ENCODE peak calls at places on chromosomes 11 and 22, in four cellular contexts. One of them, this sample, is unnamed.

GRCh38 chr11:7677801-7678201 is 4.5 kb upstream of the CYB5R2 start:
- DNase-seq in HepG2: no peak
- DNase-seq in GM12878: no peak
- DNase-seq in K562: no peak
- DNase-seq in this sample: no peak

GRCh38 chr11:106939157-106939556 is 79.1 kb downstream of the GUCY1A2 start:
- DNase-seq in HepG2: no peak
- DNase-seq in GM12878: no peak
- DNase-seq in K562: no peak
- DNase-seq in this sample: no peak

GRCh38 chr11:15665368-15665871 is 550.7 kb downstream of the INSC start:
- DNase-seq in HepG2: peak
- DNase-seq in GM12878: no peak
- DNase-seq in K562: no peak
- DNase-seq in this sample: no peak

GRCh38 chr22:27391092-27391770 is 410.3 kb downstream of the MN1 start:
- DNase-seq in HepG2: no peak
- DNase-seq in GM12878: no peak
- DNase-seq in K562: no peak
- DNase-seq in this sample: no peak

GRCh38 chr11:128398517-128399152 is 188.7 kb downstream of the ETS1 start:
- DNase-seq in HepG2: no peak
- DNase-seq in GM12878: no peak
- DNase-seq in K562: no peak
- DNase-seq in this sample: no peak

GRCh38 chr11:104997288-104997687 is 25.7 kb downstream of the CASP5 start:
- DNase-seq in HepG2: no peak
- DNase-seq in GM12878: no peak
- DNase-seq in K562: no peak
- DNase-seq in this sample: no peak

GRCh38 chr22:35596821-35597220 is 20.3 kb downstream of the MB start:
- DNase-seq in HepG2: no peak
- DNase-seq in GM12878: no peak
- DNase-seq in K562: no peak
- DNase-seq in this sample: no peak

GRCh38 chr11:492416-493226 is 14.4 kb downstream of the RNH1 start:
- DNase-seq in HepG2: no peak
- DNase-seq in GM12878: no peak
- DNase-seq in K562: no peak
- DNase-seq in this sample: no peak

GRCh38 chr22:30675436-30675835 is 7.8 kb upstream of the DUSP18 start:
- DNase-seq in HepG2: no peak
- DNase-seq in GM12878: no peak
- DNase-seq in K562: peak
- DNase-seq in this sample: no peak

GRCh38 chr11:75792997-75793800 is 21.8 kb upstream of the UVRAG start:
- DNase-seq in HepG2: peak
- DNase-seq in GM12878: no peak
- DNase-seq in K562: no peak
- DNase-seq in this sample: no peak

GRCh38 chr11:108511851-108512474 is 13.8 kb upstream of the POGLUT3 start:
- DNase-seq in HepG2: no peak
- DNase-seq in GM12878: no peak
- DNase-seq in K562: no peak
- DNase-seq in this sample: no peak

GRCh38 chr22:38706101-38706884 is 549 bp downstream of the GTPBP1 start:
- DNase-seq in HepG2: no peak
- DNase-seq in GM12878: no peak
- DNase-seq in K562: peak
- DNase-seq in this sample: peak

GRCh38 chr11:46099973-46100335 is 21.3 kb downstream of the PHF21A start:
- DNase-seq in HepG2: no peak
- DNase-seq in GM12878: no peak
- DNase-seq in K562: no peak
- DNase-seq in this sample: no peak

GRCh38 chr11:119092880-119093665 is 8.4 kb downstream of the HMBS start:
- DNase-seq in HepG2: peak
- DNase-seq in GM12878: no peak
- DNase-seq in K562: peak
- DNase-seq in this sample: no peak

GRCh38 chr11:60939828-60940227 is 12.1 kb downstream of the SLC15A3 start:
- DNase-seq in HepG2: no peak
- DNase-seq in GM12878: no peak
- DNase-seq in K562: no peak
- DNase-seq in this sample: no peak

GRCh38 chr11:34300571-34301295 is 57.1 kb downstream of the ABTB2 start:
- DNase-seq in HepG2: no peak
- DNase-seq in GM12878: no peak
- DNase-seq in K562: no peak
- DNase-seq in this sample: no peak

DNA sequence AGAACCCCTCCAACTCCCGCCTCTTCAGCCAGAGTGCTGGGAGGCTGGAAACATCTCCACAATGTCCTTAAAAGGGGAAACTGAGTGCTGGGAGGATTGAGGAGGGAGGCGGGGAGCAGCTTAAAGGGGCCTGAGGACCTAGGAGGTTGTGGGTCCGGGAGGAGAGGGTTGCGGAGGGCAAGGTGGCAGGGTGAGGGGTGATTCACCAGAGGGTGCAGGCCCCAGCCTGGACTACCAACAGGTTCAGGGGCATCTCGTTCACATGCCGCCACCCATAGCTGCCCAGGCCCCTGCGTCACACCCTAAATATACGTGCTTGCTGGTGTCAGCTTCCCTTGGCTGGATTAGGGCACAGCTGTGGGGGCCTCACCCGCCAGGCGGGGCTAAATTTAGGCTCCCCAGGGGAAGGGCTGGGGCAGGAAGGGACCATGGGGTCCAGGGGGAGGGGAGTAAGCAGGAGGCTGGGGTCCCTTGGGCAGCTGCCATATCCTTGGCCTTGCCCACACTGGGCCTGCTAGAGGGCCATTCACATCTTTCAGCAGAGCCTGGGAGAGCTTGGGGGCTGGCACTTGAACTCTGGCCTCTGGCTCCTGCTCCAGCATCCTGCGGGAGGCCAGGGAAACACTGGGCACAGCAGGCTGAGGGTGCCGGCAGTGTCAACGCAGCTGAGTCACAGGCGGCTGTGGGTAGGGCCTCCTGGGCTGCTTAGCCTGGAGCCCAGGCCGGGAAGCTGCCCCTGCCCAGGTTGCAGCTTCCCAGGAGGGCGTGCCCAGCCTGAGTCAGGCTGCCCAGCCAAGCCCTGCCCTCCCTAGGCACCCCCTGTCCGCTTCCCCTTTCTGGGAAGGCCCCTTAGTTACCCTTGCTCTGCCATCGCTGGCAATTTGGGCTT is 1.3 kb downstream of the EHBP1L1 start:
- DNase-seq in HepG2: peak
- DNase-seq in GM12878: no peak
- DNase-seq in K562: no peak
- DNase-seq in this sample: no peak
- TF ChIP-seq NR2C2 in HepG2: peak
- TF ChIP-seq NR2C2 in GM12878: no peak
- TF ChIP-seq NR2C2 in K562: no peak
- TF ChIP-seq NR2C2 in this sample: no peak

GRCh38 chr22:20434773-20435172 is 2.9 kb downstream of the SCARF2 start:
- DNase-seq in HepG2: no peak
- DNase-seq in GM12878: no peak
- DNase-seq in K562: no peak
- DNase-seq in this sample: no peak

GRCh38 chr22:20438066-20438677 is 547 bp upstream of the SCARF2 start:
- DNase-seq in HepG2: no peak
- DNase-seq in GM12878: no peak
- DNase-seq in K562: no peak
- DNase-seq in this sample: peak

GRCh38 chr22:20435436-20436308 is 2.0 kb downstream of the SCARF2 start:
- DNase-seq in HepG2: no peak
- DNase-seq in GM12878: no peak
- DNase-seq in K562: no peak
- DNase-seq in this sample: no peak

GRCh38 chr22:20437253-20438065 is at the start of gene SCARF2:
- DNase-seq in HepG2: no peak
- DNase-seq in GM12878: no peak
- DNase-seq in K562: peak
- DNase-seq in this sample: peak

GRCh38 chr22:20436309-20437252 is 1.0 kb downstream of the SCARF2 start:
- DNase-seq in HepG2: no peak
- DNase-seq in GM12878: no peak
- DNase-seq in K562: peak
- DNase-seq in this sample: peak
- TF ChIP-seq NR2C2 in HepG2: peak
- TF ChIP-seq NR2C2 in GM12878: no peak
- TF ChIP-seq NR2C2 in K562: no peak
- TF ChIP-seq NR2C2 in this sample: no peak

GRCh38 chr11:115527534-115528125 is 23.4 kb upstream of the CADM1 start:
- DNase-seq in HepG2: no peak
- DNase-seq in GM12878: no peak
- DNase-seq in K562: no peak
- DNase-seq in this sample: no peak
- TF ChIP-seq NR2C2 in HepG2: no peak
- TF ChIP-seq NR2C2 in GM12878: no peak
- TF ChIP-seq NR2C2 in K562: no peak
- TF ChIP-seq NR2C2 in this sample: no peak

DNA sequence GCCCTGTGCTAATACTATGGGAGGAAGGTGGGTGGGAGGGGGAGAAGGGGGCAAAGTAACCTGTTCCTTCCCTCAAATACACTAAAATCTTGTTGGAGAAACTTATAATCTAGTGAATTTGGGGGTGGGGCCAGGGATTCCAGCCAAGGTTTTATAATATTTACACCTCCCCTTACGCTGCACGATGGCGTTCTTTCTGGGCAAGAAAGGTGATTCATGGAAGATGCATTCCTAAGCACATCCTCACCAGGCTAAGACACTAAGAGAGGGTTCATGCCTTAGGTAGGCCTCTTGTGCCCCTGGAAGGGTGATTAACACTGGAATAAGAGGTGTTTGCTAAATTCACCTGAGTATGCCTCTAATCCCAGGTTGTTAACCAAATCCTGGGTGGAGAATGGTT is 82.6 kb downstream of the BARX2 start:
- DNase-seq in HepG2: no peak
- DNase-seq in GM12878: no peak
- DNase-seq in K562: no peak
- DNase-seq in this sample: no peak
- TF ChIP-seq NR2C2 in HepG2: no peak
- TF ChIP-seq NR2C2 in GM12878: no peak
- TF ChIP-seq NR2C2 in K562: no peak
- TF ChIP-seq NR2C2 in this sample: no peak

GRCh38 chr22:46674367-46674781 is 54.2 kb downstream of the GRAMD4 start:
- DNase-seq in HepG2: no peak
- DNase-seq in GM12878: no peak
- DNase-seq in K562: no peak
- DNase-seq in this sample: no peak
- TF ChIP-seq NR2C2 in HepG2: no peak
- TF ChIP-seq NR2C2 in GM12878: no peak
- TF ChIP-seq NR2C2 in K562: no peak
- TF ChIP-seq NR2C2 in this sample: no peak

GRCh38 chr11:117913736-117914397 is 15.3 kb downstream of the TMPRSS13 start:
- DNase-seq in HepG2: no peak
- DNase-seq in GM12878: no peak
- DNase-seq in K562: no peak
- DNase-seq in this sample: no peak
- TF ChIP-seq NR2C2 in HepG2: no peak
- TF ChIP-seq NR2C2 in GM12878: no peak
- TF ChIP-seq NR2C2 in K562: no peak
- TF ChIP-seq NR2C2 in this sample: no peak

This sample was measured in WTC11.